ENCODE peak calls at places on chromosomes 5 and 9, in six cellular contexts. M is pancreas; B is CD4-positive, alpha-beta T cell; L is lower lobe of right lung; T is HCT116; D is thoracic aorta. I is an unnamed sample. For H3K9me3, the result is how much of the 10 kb centered on the place peaks cover.

GRCh38 chr5:171707441-171707790 is 78.2 kb upstream of the SMIM23 start:
- DNase-seq in M (no peak), B (no peak), L (no peak), T (no peak), D (no peak), I (no peak)

GRCh38 chr9:127693143-127693542 is 13.6 kb upstream of the CFAP157 start:
- DNase-seq in M (no peak), B (no peak), L (no peak), T (no peak), D (no peak), I (no peak)

GRCh38 chr5:72347801-72348305 is 27.7 kb downstream of the PTCD2 start:
- DNase-seq in M (no peak), B (no peak), L (no peak), T (peak), D (no peak), I (no peak)

GRCh38 chr5:141742866-141743651 is 61.0 kb upstream of the ARAP3 start:
- DNase-seq in M (no peak), B (no peak), L (no peak), T (no peak), D (no peak), I (peak)

GRCh38 chr9:38415846-38416245 is 8.4 kb downstream of the IGFBPL1 start:
- DNase-seq in M (no peak), B (no peak), L (no peak), T (no peak), D (no peak), I (no peak)

GRCh38 chr9:77802512-77803293 is 154.6 kb upstream of the GNA14 start:
- DNase-seq in M (no peak), B (no peak), L (no peak), T (no peak), D (no peak), I (no peak)

GRCh38 chr5:6550628-6551027 is 82.2 kb downstream of the NSUN2 start:
- DNase-seq in M (no peak), B (no peak), L (no peak), T (no peak), D (no peak), I (no peak)

GRCh38 chr9:82170871-82171270 is 182.3 kb downstream of the SPATA31D1 start:
- DNase-seq in M (no peak), B (no peak), L (no peak), T (no peak), D (no peak), I (no peak)

GRCh38 chr9:34098307-34098706 is 28.2 kb downstream of the DCAF12 start:
- DNase-seq in M (no peak), B (no peak), L (no peak), T (no peak), D (no peak), I (no peak)

GRCh38 chr9:95459867-95460626 is 56.7 kb downstream of the PTCH1 start:
- DNase-seq in M (no peak), B (no peak), L (no peak), T (no peak), D (no peak), I (no peak)

GRCh38 chr9:976805-977360 is 428 bp downstream of the DMRT3 start:
- DNase-seq in M (no peak), B (no peak), L (no peak), T (no peak), D (no peak), I (no peak)
- TF ChIP-seq CTCF in M (no peak), B (no peak), L (no peak), T (no peak), D (no peak), I (no peak)

GRCh38 chr5:40089269-40089668 is 590.4 kb upstream of the PTGER4 start:
- DNase-seq in M (no peak), B (no peak), L (no peak), T (peak), D (no peak), I (no peak)
- H3K9me3 ChIP-seq in M (under half), B (under half), L (under half), T (under half), D (under half), I (under half)

DNA sequence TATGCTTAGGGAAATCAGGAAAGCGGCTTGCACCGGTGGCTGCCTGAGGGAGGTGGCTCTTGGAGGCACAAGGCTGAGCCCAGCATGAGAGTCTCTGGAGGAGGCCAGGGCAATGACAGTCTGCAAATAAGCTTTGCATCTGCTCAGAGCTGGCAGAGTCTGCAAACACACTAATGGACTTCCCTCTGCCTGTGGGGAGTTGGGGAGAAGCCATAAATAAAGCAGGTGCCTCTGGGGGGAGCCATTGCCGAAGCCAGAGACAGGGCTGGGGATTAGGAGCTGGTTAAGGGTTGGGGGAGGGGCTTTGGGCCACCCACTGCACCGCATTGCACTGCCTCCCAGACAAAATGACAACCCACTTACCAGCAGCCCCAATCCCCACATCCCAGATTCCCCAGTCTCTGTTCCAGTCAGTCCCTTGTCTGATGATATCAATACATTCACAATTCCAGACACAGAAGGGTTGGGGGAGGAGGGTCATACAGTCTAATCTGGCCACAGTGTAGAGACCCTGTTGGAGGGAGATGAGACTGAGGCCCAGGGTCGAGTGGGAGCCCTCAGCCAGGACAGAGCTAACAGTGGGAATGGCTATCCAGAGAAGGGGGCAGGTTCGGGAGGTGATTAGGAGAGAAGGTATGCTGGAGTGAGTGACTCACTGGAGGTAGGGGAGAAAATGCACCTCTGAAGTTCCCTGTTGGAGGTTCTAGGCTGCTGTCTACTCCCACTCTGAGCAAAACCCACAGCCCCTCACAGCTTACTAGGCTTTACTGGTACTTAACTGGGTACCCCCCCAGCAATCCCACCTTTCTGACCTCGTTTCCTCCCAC is 53.7 kb downstream of the PAX5 start:
- DNase-seq in M (no peak), B (no peak), L (no peak), T (peak), D (no peak), I (no peak)
- TF ChIP-seq CTCF in M (no peak), B (no peak), L (no peak), T (peak), D (no peak), I (no peak)

GRCh38 chr9:23801523-23801922 is 24.5 kb downstream of the ELAVL2 start:
- DNase-seq in M (no peak), B (no peak), L (no peak), T (no peak), D (no peak), I (no peak)
- H3K9me3 ChIP-seq in M (under half), B (under half), L (under half), T (under half), D (under half), I (under half)

GRCh38 chr9:68768619-68769018 is 63.6 kb downstream of the PIP5K1B start:
- DNase-seq in M (no peak), B (no peak), L (no peak), T (no peak), D (no peak), I (no peak)
- TF ChIP-seq CTCF in M (no peak), B (no peak), L (no peak), T (no peak), D (no peak), I (no peak)

DNA sequence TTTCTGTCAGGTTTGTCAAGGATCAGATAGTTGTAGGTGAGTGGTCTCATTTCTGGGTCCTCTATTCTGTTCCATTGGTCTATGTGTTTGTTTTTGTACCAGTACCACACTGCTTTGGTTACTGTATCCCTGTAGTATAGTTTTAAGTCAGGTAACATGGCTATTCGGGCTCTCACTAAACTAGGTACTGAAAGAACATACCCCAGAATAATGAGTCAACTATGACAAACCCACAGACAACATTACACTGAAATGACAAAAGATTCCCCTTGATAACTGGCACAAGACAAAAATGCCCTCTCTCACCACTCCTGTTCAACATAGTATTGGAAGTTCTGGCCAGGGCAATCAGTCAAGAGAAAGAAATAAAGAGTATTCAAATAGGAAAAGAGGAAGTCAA is 535.3 kb upstream of the CYLC2 start:
- DNase-seq in M (no peak), B (no peak), L (no peak), T (no peak), D (no peak), I (no peak)
- H3K9me3 ChIP-seq in M (under half), B (under half), L (under half), T (under half), D (under half), I (under half)

GRCh38 chr9:6780690-6781089 is 22.9 kb downstream of the KDM4C start:
- DNase-seq in M (no peak), B (no peak), L (no peak), T (no peak), D (no peak), I (no peak)

GRCh38 chr9:6781476-6781875 is 23.7 kb downstream of the KDM4C start:
- DNase-seq in M (no peak), B (no peak), L (no peak), T (no peak), D (no peak), I (no peak)

GRCh38 chr9:6779417-6780241 is 21.9 kb downstream of the KDM4C start:
- DNase-seq in M (no peak), B (no peak), L (no peak), T (no peak), D (no peak), I (no peak)

GRCh38 chr9:6782378-6782777 is 24.6 kb downstream of the KDM4C start:
- DNase-seq in M (no peak), B (no peak), L (no peak), T (no peak), D (no peak), I (no peak)

GRCh38 chr9:6777218-6777902 is 19.6 kb downstream of the KDM4C start:
- DNase-seq in M (no peak), B (no peak), L (no peak), T (no peak), D (no peak), I (no peak)
- TF ChIP-seq CTCF in M (no peak), B (no peak), L (no peak), T (no peak), D (no peak), I (no peak)

DNA sequence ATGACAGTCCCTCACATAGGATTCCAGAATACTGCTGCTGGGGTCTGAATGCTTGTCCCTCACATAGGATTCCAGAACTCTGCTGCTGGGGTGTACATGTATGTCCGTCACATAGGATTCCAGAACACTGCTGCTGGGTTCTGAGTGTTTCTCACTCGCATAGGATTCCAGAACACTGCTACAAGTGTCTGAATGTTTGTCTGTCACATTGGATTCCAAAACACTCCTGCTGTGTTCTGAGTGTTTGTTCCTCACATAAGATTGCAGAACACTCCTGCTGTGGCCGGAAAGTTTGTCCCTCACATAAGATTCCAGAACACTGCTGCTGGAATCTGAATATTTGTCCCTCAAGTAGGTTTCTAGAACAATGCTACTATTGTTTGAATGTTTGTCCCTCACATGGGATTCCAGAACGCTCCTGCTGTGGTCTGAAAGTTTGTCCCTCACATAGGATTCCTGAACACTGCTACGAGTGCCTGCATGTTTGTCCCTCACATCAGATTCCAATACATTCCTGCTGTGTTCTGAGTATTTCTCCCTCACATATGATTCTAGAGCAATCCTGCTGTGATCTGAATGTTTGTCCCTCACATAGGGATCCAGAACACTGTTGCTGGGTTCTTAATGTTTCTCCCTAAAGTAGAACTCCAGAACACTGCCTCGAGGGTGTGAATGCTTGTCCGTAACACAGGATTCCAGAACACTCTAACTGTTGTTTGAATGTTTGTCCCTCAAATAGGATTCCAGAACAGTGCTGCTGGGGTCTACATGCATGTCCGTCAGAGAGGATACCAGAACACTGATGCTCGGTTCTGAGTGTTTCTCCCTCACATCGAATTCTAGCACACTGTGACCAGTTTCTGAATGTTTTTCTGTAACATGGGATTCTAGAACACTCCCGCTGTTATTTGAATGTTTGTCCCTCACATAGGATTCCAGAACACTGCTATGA is 200.4 kb downstream of the FOXD4L6 start:
- DNase-seq in M (no peak), B (no peak), L (no peak), T (no peak), D (no peak), I (no peak)
- H3K9me3 ChIP-seq in M (under half), B (half or more), L (half or more), T (under half), D (half or more), I (under half)